ENCODE peak calls at places on chromosome 3, in eight cellular contexts. One of them, this sample, is unnamed.
A peak's percentile ranks its signal among the peaks of the same experiment; 100 is the strongest.

GRCh38 chr3:185153170-185153733 is 392 bp upstream of the C3orf70 start:
- DNase-seq in RPMI8226: no peak
- DNase-seq in stimulated activated CD4-positive, alpha-beta T cell treated with anti-CD3 and anti-CD28 coated beads, Interleukin-4, amount 100 ng/mL, for 48 hours: no peak
- DNase-seq in T-helper 17 cell: no peak
- DNase-seq in smooth muscle cell of the brain vasculature: no peak
- DNase-seq in ecto neural progenitor cell: peak; percentile 64
- DNase-seq in AG20443: peak; percentile 29
- DNase-seq in stimulated activated naive CD8-positive, alpha-beta T cell treated with anti-CD3 and anti-CD28 coated beads, Interleukin-15, amount 100 ng/mL, for 72 hours: peak; percentile 11
- DNase-seq in this sample: peak; percentile 43

GRCh38 chr3:38717603-38718240 is 68.2 kb upstream of the SCN5A start:
- DNase-seq in RPMI8226: no peak
- DNase-seq in stimulated activated CD4-positive, alpha-beta T cell treated with anti-CD3 and anti-CD28 coated beads, Interleukin-4, amount 100 ng/mL, for 48 hours: no peak
- DNase-seq in T-helper 17 cell: no peak
- DNase-seq in smooth muscle cell of the brain vasculature: no peak
- DNase-seq in ecto neural progenitor cell: no peak
- DNase-seq in AG20443: no peak
- DNase-seq in stimulated activated naive CD8-positive, alpha-beta T cell treated with anti-CD3 and anti-CD28 coated beads, Interleukin-15, amount 100 ng/mL, for 72 hours: no peak
- DNase-seq in this sample: no peak

GRCh38 chr3:71010731-71011455 is 572.6 kb downstream of the FOXP1 start:
- DNase-seq in RPMI8226: peak; percentile 4
- DNase-seq in stimulated activated CD4-positive, alpha-beta T cell treated with anti-CD3 and anti-CD28 coated beads, Interleukin-4, amount 100 ng/mL, for 48 hours: peak; percentile 51
- DNase-seq in T-helper 17 cell: no peak
- DNase-seq in smooth muscle cell of the brain vasculature: no peak
- DNase-seq in ecto neural progenitor cell: no peak
- DNase-seq in AG20443: no peak
- DNase-seq in stimulated activated naive CD8-positive, alpha-beta T cell treated with anti-CD3 and anti-CD28 coated beads, Interleukin-15, amount 100 ng/mL, for 72 hours: peak; percentile 83
- DNase-seq in this sample: no peak

GRCh38 chr3:114451561-114452018 is 157.8 kb downstream of the TIGIT start:
- DNase-seq in RPMI8226: no peak
- DNase-seq in stimulated activated CD4-positive, alpha-beta T cell treated with anti-CD3 and anti-CD28 coated beads, Interleukin-4, amount 100 ng/mL, for 48 hours: no peak
- DNase-seq in T-helper 17 cell: no peak
- DNase-seq in smooth muscle cell of the brain vasculature: no peak
- DNase-seq in ecto neural progenitor cell: no peak
- DNase-seq in AG20443: no peak
- DNase-seq in stimulated activated naive CD8-positive, alpha-beta T cell treated with anti-CD3 and anti-CD28 coated beads, Interleukin-15, amount 100 ng/mL, for 72 hours: no peak
- DNase-seq in this sample: no peak

GRCh38 chr3:129441215-129441614 is 1.2 kb downstream of the IFT122 start:
- DNase-seq in RPMI8226: peak; percentile 21
- DNase-seq in stimulated activated CD4-positive, alpha-beta T cell treated with anti-CD3 and anti-CD28 coated beads, Interleukin-4, amount 100 ng/mL, for 48 hours: no peak
- DNase-seq in T-helper 17 cell: no peak
- DNase-seq in smooth muscle cell of the brain vasculature: no peak
- DNase-seq in ecto neural progenitor cell: no peak
- DNase-seq in AG20443: no peak
- DNase-seq in stimulated activated naive CD8-positive, alpha-beta T cell treated with anti-CD3 and anti-CD28 coated beads, Interleukin-15, amount 100 ng/mL, for 72 hours: no peak
- DNase-seq in this sample: no peak

GRCh38 chr3:157542711-157543485 is 39.7 kb upstream of the VEPH1 start:
- DNase-seq in RPMI8226: no peak
- DNase-seq in stimulated activated CD4-positive, alpha-beta T cell treated with anti-CD3 and anti-CD28 coated beads, Interleukin-4, amount 100 ng/mL, for 48 hours: no peak
- DNase-seq in T-helper 17 cell: no peak
- DNase-seq in smooth muscle cell of the brain vasculature: no peak
- DNase-seq in ecto neural progenitor cell: peak; percentile 78
- DNase-seq in AG20443: peak; percentile 91
- DNase-seq in stimulated activated naive CD8-positive, alpha-beta T cell treated with anti-CD3 and anti-CD28 coated beads, Interleukin-15, amount 100 ng/mL, for 72 hours: no peak
- DNase-seq in this sample: no peak

GRCh38 chr3:141737828-141738635 is at the start of gene RNF7:
- DNase-seq in RPMI8226: peak; percentile 98
- DNase-seq in stimulated activated CD4-positive, alpha-beta T cell treated with anti-CD3 and anti-CD28 coated beads, Interleukin-4, amount 100 ng/mL, for 48 hours: peak; percentile 93
- DNase-seq in T-helper 17 cell: peak; percentile 97
- DNase-seq in smooth muscle cell of the brain vasculature: peak; percentile 81
- DNase-seq in ecto neural progenitor cell: peak; percentile 98
- DNase-seq in AG20443: peak; percentile 99
- DNase-seq in stimulated activated naive CD8-positive, alpha-beta T cell treated with anti-CD3 and anti-CD28 coated beads, Interleukin-15, amount 100 ng/mL, for 72 hours: peak; percentile 98
- DNase-seq in this sample: peak; percentile 86

GRCh38 chr3:196207159-196207832 is 3.9 kb downstream of the ZDHHC19 start:
- DNase-seq in RPMI8226: no peak
- DNase-seq in stimulated activated CD4-positive, alpha-beta T cell treated with anti-CD3 and anti-CD28 coated beads, Interleukin-4, amount 100 ng/mL, for 48 hours: no peak
- DNase-seq in T-helper 17 cell: no peak
- DNase-seq in smooth muscle cell of the brain vasculature: no peak
- DNase-seq in ecto neural progenitor cell: peak; percentile 65
- DNase-seq in AG20443: peak; percentile 67
- DNase-seq in stimulated activated naive CD8-positive, alpha-beta T cell treated with anti-CD3 and anti-CD28 coated beads, Interleukin-15, amount 100 ng/mL, for 72 hours: no peak
- DNase-seq in this sample: no peak

GRCh38 chr3:133535971-133536634 is 37.4 kb upstream of the CDV3 start:
- DNase-seq in RPMI8226: no peak
- DNase-seq in stimulated activated CD4-positive, alpha-beta T cell treated with anti-CD3 and anti-CD28 coated beads, Interleukin-4, amount 100 ng/mL, for 48 hours: no peak
- DNase-seq in T-helper 17 cell: no peak
- DNase-seq in smooth muscle cell of the brain vasculature: peak; percentile 65
- DNase-seq in ecto neural progenitor cell: no peak
- DNase-seq in AG20443: peak; percentile 79
- DNase-seq in stimulated activated naive CD8-positive, alpha-beta T cell treated with anti-CD3 and anti-CD28 coated beads, Interleukin-15, amount 100 ng/mL, for 72 hours: no peak
- DNase-seq in this sample: no peak

GRCh38 chr3:79005084-79005483 is 762.7 kb downstream of the ROBO1 start:
- DNase-seq in RPMI8226: no peak
- DNase-seq in stimulated activated CD4-positive, alpha-beta T cell treated with anti-CD3 and anti-CD28 coated beads, Interleukin-4, amount 100 ng/mL, for 48 hours: no peak
- DNase-seq in T-helper 17 cell: no peak
- DNase-seq in smooth muscle cell of the brain vasculature: no peak
- DNase-seq in ecto neural progenitor cell: no peak
- DNase-seq in AG20443: no peak
- DNase-seq in stimulated activated naive CD8-positive, alpha-beta T cell treated with anti-CD3 and anti-CD28 coated beads, Interleukin-15, amount 100 ng/mL, for 72 hours: no peak
- DNase-seq in this sample: no peak

GRCh38 chr3:126749931-126750759 is 46.1 kb downstream of the CHCHD6 start:
- DNase-seq in RPMI8226: no peak
- DNase-seq in stimulated activated CD4-positive, alpha-beta T cell treated with anti-CD3 and anti-CD28 coated beads, Interleukin-4, amount 100 ng/mL, for 48 hours: no peak
- DNase-seq in T-helper 17 cell: no peak
- DNase-seq in smooth muscle cell of the brain vasculature: no peak
- DNase-seq in ecto neural progenitor cell: peak; percentile 22
- DNase-seq in AG20443: no peak
- DNase-seq in stimulated activated naive CD8-positive, alpha-beta T cell treated with anti-CD3 and anti-CD28 coated beads, Interleukin-15, amount 100 ng/mL, for 72 hours: no peak
- DNase-seq in this sample: no peak

GRCh38 chr3:145963111-145963510 is 197.9 kb downstream of the PLOD2 start:
- DNase-seq in RPMI8226: no peak
- DNase-seq in stimulated activated CD4-positive, alpha-beta T cell treated with anti-CD3 and anti-CD28 coated beads, Interleukin-4, amount 100 ng/mL, for 48 hours: no peak
- DNase-seq in T-helper 17 cell: no peak
- DNase-seq in smooth muscle cell of the brain vasculature: no peak
- DNase-seq in ecto neural progenitor cell: no peak
- DNase-seq in AG20443: no peak
- DNase-seq in stimulated activated naive CD8-positive, alpha-beta T cell treated with anti-CD3 and anti-CD28 coated beads, Interleukin-15, amount 100 ng/mL, for 72 hours: no peak
- DNase-seq in this sample: no peak

GRCh38 chr3:129482721-129483120 is 42.7 kb downstream of the IFT122 start:
- DNase-seq in RPMI8226: peak; percentile 11
- DNase-seq in stimulated activated CD4-positive, alpha-beta T cell treated with anti-CD3 and anti-CD28 coated beads, Interleukin-4, amount 100 ng/mL, for 48 hours: no peak
- DNase-seq in T-helper 17 cell: no peak
- DNase-seq in smooth muscle cell of the brain vasculature: no peak
- DNase-seq in ecto neural progenitor cell: no peak
- DNase-seq in AG20443: no peak
- DNase-seq in stimulated activated naive CD8-positive, alpha-beta T cell treated with anti-CD3 and anti-CD28 coated beads, Interleukin-15, amount 100 ng/mL, for 72 hours: no peak
- DNase-seq in this sample: no peak

GRCh38 chr3:94587291-94587690 is 524.4 kb downstream of the NSUN3 start:
- DNase-seq in RPMI8226: no peak
- DNase-seq in stimulated activated CD4-positive, alpha-beta T cell treated with anti-CD3 and anti-CD28 coated beads, Interleukin-4, amount 100 ng/mL, for 48 hours: no peak
- DNase-seq in T-helper 17 cell: no peak
- DNase-seq in smooth muscle cell of the brain vasculature: no peak
- DNase-seq in ecto neural progenitor cell: no peak
- DNase-seq in AG20443: no peak
- DNase-seq in stimulated activated naive CD8-positive, alpha-beta T cell treated with anti-CD3 and anti-CD28 coated beads, Interleukin-15, amount 100 ng/mL, for 72 hours: no peak
- DNase-seq in this sample: no peak

GRCh38 chr3:170130532-170130931 is 51.0 kb downstream of the PHC3 start:
- DNase-seq in RPMI8226: no peak
- DNase-seq in stimulated activated CD4-positive, alpha-beta T cell treated with anti-CD3 and anti-CD28 coated beads, Interleukin-4, amount 100 ng/mL, for 48 hours: no peak
- DNase-seq in T-helper 17 cell: no peak
- DNase-seq in smooth muscle cell of the brain vasculature: no peak
- DNase-seq in ecto neural progenitor cell: no peak
- DNase-seq in AG20443: no peak
- DNase-seq in stimulated activated naive CD8-positive, alpha-beta T cell treated with anti-CD3 and anti-CD28 coated beads, Interleukin-15, amount 100 ng/mL, for 72 hours: peak; percentile 16
- DNase-seq in this sample: no peak

GRCh38 chr3:68176600-68176999 is 522.2 kb upstream of the SUCLG2 start:
- DNase-seq in RPMI8226: no peak
- DNase-seq in stimulated activated CD4-positive, alpha-beta T cell treated with anti-CD3 and anti-CD28 coated beads, Interleukin-4, amount 100 ng/mL, for 48 hours: no peak
- DNase-seq in T-helper 17 cell: no peak
- DNase-seq in smooth muscle cell of the brain vasculature: no peak
- DNase-seq in ecto neural progenitor cell: no peak
- DNase-seq in AG20443: no peak
- DNase-seq in stimulated activated naive CD8-positive, alpha-beta T cell treated with anti-CD3 and anti-CD28 coated beads, Interleukin-15, amount 100 ng/mL, for 72 hours: no peak
- DNase-seq in this sample: no peak

GRCh38 chr3:14988988-14989394 is 41.6 kb downstream of the NR2C2 start:
- DNase-seq in RPMI8226: peak; percentile 77
- DNase-seq in stimulated activated CD4-positive, alpha-beta T cell treated with anti-CD3 and anti-CD28 coated beads, Interleukin-4, amount 100 ng/mL, for 48 hours: peak; percentile 16
- DNase-seq in T-helper 17 cell: no peak
- DNase-seq in smooth muscle cell of the brain vasculature: no peak
- DNase-seq in ecto neural progenitor cell: no peak
- DNase-seq in AG20443: no peak
- DNase-seq in stimulated activated naive CD8-positive, alpha-beta T cell treated with anti-CD3 and anti-CD28 coated beads, Interleukin-15, amount 100 ng/mL, for 72 hours: peak; percentile 81
- DNase-seq in this sample: peak; percentile 44

GRCh38 chr3:146493221-146493620 is 23.9 kb upstream of the PLSCR2 start:
- DNase-seq in RPMI8226: no peak
- DNase-seq in stimulated activated CD4-positive, alpha-beta T cell treated with anti-CD3 and anti-CD28 coated beads, Interleukin-4, amount 100 ng/mL, for 48 hours: no peak
- DNase-seq in T-helper 17 cell: no peak
- DNase-seq in smooth muscle cell of the brain vasculature: no peak
- DNase-seq in ecto neural progenitor cell: no peak
- DNase-seq in AG20443: no peak
- DNase-seq in stimulated activated naive CD8-positive, alpha-beta T cell treated with anti-CD3 and anti-CD28 coated beads, Interleukin-15, amount 100 ng/mL, for 72 hours: no peak
- DNase-seq in this sample: no peak

GRCh38 chr3:166284994-166285393 is 447.8 kb upstream of the BCHE start:
- DNase-seq in RPMI8226: no peak
- DNase-seq in stimulated activated CD4-positive, alpha-beta T cell treated with anti-CD3 and anti-CD28 coated beads, Interleukin-4, amount 100 ng/mL, for 48 hours: no peak
- DNase-seq in T-helper 17 cell: no peak
- DNase-seq in smooth muscle cell of the brain vasculature: no peak
- DNase-seq in ecto neural progenitor cell: no peak
- DNase-seq in AG20443: no peak
- DNase-seq in stimulated activated naive CD8-positive, alpha-beta T cell treated with anti-CD3 and anti-CD28 coated beads, Interleukin-15, amount 100 ng/mL, for 72 hours: no peak
- DNase-seq in this sample: no peak

GRCh38 chr3:119018690-119019463 is 15.8 kb downstream of the IGSF11 start:
- DNase-seq in RPMI8226: no peak
- DNase-seq in stimulated activated CD4-positive, alpha-beta T cell treated with anti-CD3 and anti-CD28 coated beads, Interleukin-4, amount 100 ng/mL, for 48 hours: no peak
- DNase-seq in T-helper 17 cell: no peak
- DNase-seq in smooth muscle cell of the brain vasculature: no peak
- DNase-seq in ecto neural progenitor cell: no peak
- DNase-seq in AG20443: no peak
- DNase-seq in stimulated activated naive CD8-positive, alpha-beta T cell treated with anti-CD3 and anti-CD28 coated beads, Interleukin-15, amount 100 ng/mL, for 72 hours: no peak
- DNase-seq in this sample: no peak

GRCh38 chr3:159443266-159443665 is 545.4 kb upstream of the IL12A start:
- DNase-seq in RPMI8226: no peak
- DNase-seq in stimulated activated CD4-positive, alpha-beta T cell treated with anti-CD3 and anti-CD28 coated beads, Interleukin-4, amount 100 ng/mL, for 48 hours: no peak
- DNase-seq in T-helper 17 cell: no peak
- DNase-seq in smooth muscle cell of the brain vasculature: no peak
- DNase-seq in ecto neural progenitor cell: no peak
- DNase-seq in AG20443: peak; percentile 57
- DNase-seq in stimulated activated naive CD8-positive, alpha-beta T cell treated with anti-CD3 and anti-CD28 coated beads, Interleukin-15, amount 100 ng/mL, for 72 hours: no peak
- DNase-seq in this sample: no peak

GRCh38 chr3:55309336-55309735 is 177.8 kb downstream of the WNT5A start:
- DNase-seq in RPMI8226: no peak
- DNase-seq in stimulated activated CD4-positive, alpha-beta T cell treated with anti-CD3 and anti-CD28 coated beads, Interleukin-4, amount 100 ng/mL, for 48 hours: no peak
- DNase-seq in T-helper 17 cell: no peak
- DNase-seq in smooth muscle cell of the brain vasculature: no peak
- DNase-seq in ecto neural progenitor cell: no peak
- DNase-seq in AG20443: peak; percentile 31
- DNase-seq in stimulated activated naive CD8-positive, alpha-beta T cell treated with anti-CD3 and anti-CD28 coated beads, Interleukin-15, amount 100 ng/mL, for 72 hours: no peak
- DNase-seq in this sample: no peak

GRCh38 chr3:189123595-189124387 is 48.0 kb upstream of the TPRG1 start:
- DNase-seq in RPMI8226: no peak
- DNase-seq in stimulated activated CD4-positive, alpha-beta T cell treated with anti-CD3 and anti-CD28 coated beads, Interleukin-4, amount 100 ng/mL, for 48 hours: no peak
- DNase-seq in T-helper 17 cell: no peak
- DNase-seq in smooth muscle cell of the brain vasculature: no peak
- DNase-seq in ecto neural progenitor cell: no peak
- DNase-seq in AG20443: no peak
- DNase-seq in stimulated activated naive CD8-positive, alpha-beta T cell treated with anti-CD3 and anti-CD28 coated beads, Interleukin-15, amount 100 ng/mL, for 72 hours: no peak
- DNase-seq in this sample: no peak

GRCh38 chr3:101319531-101319930 is 844 bp downstream of the IMPG2 start:
- DNase-seq in RPMI8226: no peak
- DNase-seq in stimulated activated CD4-positive, alpha-beta T cell treated with anti-CD3 and anti-CD28 coated beads, Interleukin-4, amount 100 ng/mL, for 48 hours: no peak
- DNase-seq in T-helper 17 cell: no peak
- DNase-seq in smooth muscle cell of the brain vasculature: no peak
- DNase-seq in ecto neural progenitor cell: no peak
- DNase-seq in AG20443: no peak
- DNase-seq in stimulated activated naive CD8-positive, alpha-beta T cell treated with anti-CD3 and anti-CD28 coated beads, Interleukin-15, amount 100 ng/mL, for 72 hours: no peak
- DNase-seq in this sample: no peak

GRCh38 chr3:183279371-183279770 is 26.3 kb downstream of the B3GNT5 start:
- DNase-seq in RPMI8226: no peak
- DNase-seq in stimulated activated CD4-positive, alpha-beta T cell treated with anti-CD3 and anti-CD28 coated beads, Interleukin-4, amount 100 ng/mL, for 48 hours: no peak
- DNase-seq in T-helper 17 cell: no peak
- DNase-seq in smooth muscle cell of the brain vasculature: no peak
- DNase-seq in ecto neural progenitor cell: no peak
- DNase-seq in AG20443: no peak
- DNase-seq in stimulated activated naive CD8-positive, alpha-beta T cell treated with anti-CD3 and anti-CD28 coated beads, Interleukin-15, amount 100 ng/mL, for 72 hours: no peak
- DNase-seq in this sample: no peak

GRCh38 chr3:160213181-160213580 is 12.0 kb upstream of the C3orf80 start:
- DNase-seq in RPMI8226: no peak
- DNase-seq in stimulated activated CD4-positive, alpha-beta T cell treated with anti-CD3 and anti-CD28 coated beads, Interleukin-4, amount 100 ng/mL, for 48 hours: no peak
- DNase-seq in T-helper 17 cell: no peak
- DNase-seq in smooth muscle cell of the brain vasculature: no peak
- DNase-seq in ecto neural progenitor cell: no peak
- DNase-seq in AG20443: no peak
- DNase-seq in stimulated activated naive CD8-positive, alpha-beta T cell treated with anti-CD3 and anti-CD28 coated beads, Interleukin-15, amount 100 ng/mL, for 72 hours: no peak
- DNase-seq in this sample: no peak

GRCh38 chr3:193640165-193640706 is 47.2 kb downstream of the OPA1 start:
- DNase-seq in RPMI8226: no peak
- DNase-seq in stimulated activated CD4-positive, alpha-beta T cell treated with anti-CD3 and anti-CD28 coated beads, Interleukin-4, amount 100 ng/mL, for 48 hours: no peak
- DNase-seq in T-helper 17 cell: no peak
- DNase-seq in smooth muscle cell of the brain vasculature: no peak
- DNase-seq in ecto neural progenitor cell: no peak
- DNase-seq in AG20443: no peak
- DNase-seq in stimulated activated naive CD8-positive, alpha-beta T cell treated with anti-CD3 and anti-CD28 coated beads, Interleukin-15, amount 100 ng/mL, for 72 hours: no peak
- DNase-seq in this sample: no peak

GRCh38 chr3:124504332-124505059 is 225.8 kb upstream of the UMPS start:
- DNase-seq in RPMI8226: no peak
- DNase-seq in stimulated activated CD4-positive, alpha-beta T cell treated with anti-CD3 and anti-CD28 coated beads, Interleukin-4, amount 100 ng/mL, for 48 hours: no peak
- DNase-seq in T-helper 17 cell: no peak
- DNase-seq in smooth muscle cell of the brain vasculature: peak; percentile 2
- DNase-seq in ecto neural progenitor cell: no peak
- DNase-seq in AG20443: peak; percentile 90
- DNase-seq in stimulated activated naive CD8-positive, alpha-beta T cell treated with anti-CD3 and anti-CD28 coated beads, Interleukin-15, amount 100 ng/mL, for 72 hours: no peak
- DNase-seq in this sample: no peak

GRCh38 chr3:56917740-56918568 is 116.2 kb upstream of the ARHGEF3 start:
- DNase-seq in RPMI8226: peak; percentile 93
- DNase-seq in stimulated activated CD4-positive, alpha-beta T cell treated with anti-CD3 and anti-CD28 coated beads, Interleukin-4, amount 100 ng/mL, for 48 hours: peak; percentile 52
- DNase-seq in T-helper 17 cell: no peak
- DNase-seq in smooth muscle cell of the brain vasculature: no peak
- DNase-seq in ecto neural progenitor cell: no peak
- DNase-seq in AG20443: no peak
- DNase-seq in stimulated activated naive CD8-positive, alpha-beta T cell treated with anti-CD3 and anti-CD28 coated beads, Interleukin-15, amount 100 ng/mL, for 72 hours: peak; percentile 73
- DNase-seq in this sample: peak; percentile 20

GRCh38 chr3:141998674-141999290 is 122.3 kb downstream of the ATP1B3 start:
- DNase-seq in RPMI8226: no peak
- DNase-seq in stimulated activated CD4-positive, alpha-beta T cell treated with anti-CD3 and anti-CD28 coated beads, Interleukin-4, amount 100 ng/mL, for 48 hours: no peak
- DNase-seq in T-helper 17 cell: no peak
- DNase-seq in smooth muscle cell of the brain vasculature: no peak
- DNase-seq in ecto neural progenitor cell: no peak
- DNase-seq in AG20443: peak; percentile 21
- DNase-seq in stimulated activated naive CD8-positive, alpha-beta T cell treated with anti-CD3 and anti-CD28 coated beads, Interleukin-15, amount 100 ng/mL, for 72 hours: no peak
- DNase-seq in this sample: no peak

GRCh38 chr3:23778451-23778850 is 27.3 kb upstream of the UBE2E1 start:
- DNase-seq in RPMI8226: no peak
- DNase-seq in stimulated activated CD4-positive, alpha-beta T cell treated with anti-CD3 and anti-CD28 coated beads, Interleukin-4, amount 100 ng/mL, for 48 hours: no peak
- DNase-seq in T-helper 17 cell: no peak
- DNase-seq in smooth muscle cell of the brain vasculature: no peak
- DNase-seq in ecto neural progenitor cell: no peak
- DNase-seq in AG20443: no peak
- DNase-seq in stimulated activated naive CD8-positive, alpha-beta T cell treated with anti-CD3 and anti-CD28 coated beads, Interleukin-15, amount 100 ng/mL, for 72 hours: no peak
- DNase-seq in this sample: no peak

GRCh38 chr3:137792633-137793271 is 28.6 kb downstream of the SOX14 start:
- DNase-seq in RPMI8226: peak; percentile 65
- DNase-seq in stimulated activated CD4-positive, alpha-beta T cell treated with anti-CD3 and anti-CD28 coated beads, Interleukin-4, amount 100 ng/mL, for 48 hours: no peak
- DNase-seq in T-helper 17 cell: no peak
- DNase-seq in smooth muscle cell of the brain vasculature: no peak
- DNase-seq in ecto neural progenitor cell: peak; percentile 63
- DNase-seq in AG20443: peak; percentile 50
- DNase-seq in stimulated activated naive CD8-positive, alpha-beta T cell treated with anti-CD3 and anti-CD28 coated beads, Interleukin-15, amount 100 ng/mL, for 72 hours: no peak
- DNase-seq in this sample: peak; percentile 10

GRCh38 chr3:58528629-58529028 is 8.4 kb downstream of the ACOX2 start:
- DNase-seq in RPMI8226: peak; percentile 54
- DNase-seq in stimulated activated CD4-positive, alpha-beta T cell treated with anti-CD3 and anti-CD28 coated beads, Interleukin-4, amount 100 ng/mL, for 48 hours: no peak
- DNase-seq in T-helper 17 cell: no peak
- DNase-seq in smooth muscle cell of the brain vasculature: no peak
- DNase-seq in ecto neural progenitor cell: no peak
- DNase-seq in AG20443: no peak
- DNase-seq in stimulated activated naive CD8-positive, alpha-beta T cell treated with anti-CD3 and anti-CD28 coated beads, Interleukin-15, amount 100 ng/mL, for 72 hours: no peak
- DNase-seq in this sample: no peak

GRCh38 chr3:66366747-66367146 is 134.1 kb downstream of the LRIG1 start:
- DNase-seq in RPMI8226: no peak
- DNase-seq in stimulated activated CD4-positive, alpha-beta T cell treated with anti-CD3 and anti-CD28 coated beads, Interleukin-4, amount 100 ng/mL, for 48 hours: no peak
- DNase-seq in T-helper 17 cell: no peak
- DNase-seq in smooth muscle cell of the brain vasculature: no peak
- DNase-seq in ecto neural progenitor cell: no peak
- DNase-seq in AG20443: no peak
- DNase-seq in stimulated activated naive CD8-positive, alpha-beta T cell treated with anti-CD3 and anti-CD28 coated beads, Interleukin-15, amount 100 ng/mL, for 72 hours: no peak
- DNase-seq in this sample: no peak